ENCODE peak calls at places on chromosome 6, in four cellular contexts. P is right cardiac atrium; F is psoas muscle; G is CD8-positive, alpha-beta T cell. Q is an unnamed sample.

GRCh38 chr6:33057222-33058150 is 16.0 kb downstream of the HLA-DPA1 start:
- DNase-seq in G (no peak), P (no peak), F (no peak), Q (no peak)

GRCh38 chr6:107237992-107238660 is 122.8 kb upstream of the BEND3 start:
- DNase-seq in F (no peak), G (no peak), P (no peak), Q (peak; percentile 83)

GRCh38 chr6:114153448-114153847 is 182.5 kb upstream of the HDAC2 start:
- DNase-seq in F (no peak), P (no peak), G (no peak), Q (no peak)

GRCh38 chr6:15796130-15796766 is 133.4 kb upstream of the DTNBP1 start:
- DNase-seq in F (peak; percentile 14), G (no peak), P (no peak), Q (no peak)

GRCh38 chr6:105136433-105137350 is 43.1 kb downstream of the POPDC3 start:
- DNase-seq in F (peak; percentile 75), G (no peak), P (peak; percentile 86), Q (peak; percentile 55)

GRCh38 chr6:36858407-36858981 is 16.1 kb downstream of the PPIL1 start:
- DNase-seq in G (no peak), P (peak; percentile 69), F (peak; percentile 37), Q (no peak)

GRCh38 chr6:154277578-154278128 is 79.0 kb downstream of the IPCEF1 start:
- DNase-seq in G (no peak), F (no peak), P (no peak), Q (no peak)

GRCh38 chr6:32825966-32826365 is 9.2 kb upstream of the HLA-DOB start:
- DNase-seq in P (peak; percentile 28), F (no peak), G (no peak), Q (peak; percentile 84)

GRCh38 chr6:53741417-53741816 is 53.4 kb upstream of the LRRC1 start:
- DNase-seq in P (peak; percentile 35), F (no peak), G (no peak), Q (no peak)

DNA sequence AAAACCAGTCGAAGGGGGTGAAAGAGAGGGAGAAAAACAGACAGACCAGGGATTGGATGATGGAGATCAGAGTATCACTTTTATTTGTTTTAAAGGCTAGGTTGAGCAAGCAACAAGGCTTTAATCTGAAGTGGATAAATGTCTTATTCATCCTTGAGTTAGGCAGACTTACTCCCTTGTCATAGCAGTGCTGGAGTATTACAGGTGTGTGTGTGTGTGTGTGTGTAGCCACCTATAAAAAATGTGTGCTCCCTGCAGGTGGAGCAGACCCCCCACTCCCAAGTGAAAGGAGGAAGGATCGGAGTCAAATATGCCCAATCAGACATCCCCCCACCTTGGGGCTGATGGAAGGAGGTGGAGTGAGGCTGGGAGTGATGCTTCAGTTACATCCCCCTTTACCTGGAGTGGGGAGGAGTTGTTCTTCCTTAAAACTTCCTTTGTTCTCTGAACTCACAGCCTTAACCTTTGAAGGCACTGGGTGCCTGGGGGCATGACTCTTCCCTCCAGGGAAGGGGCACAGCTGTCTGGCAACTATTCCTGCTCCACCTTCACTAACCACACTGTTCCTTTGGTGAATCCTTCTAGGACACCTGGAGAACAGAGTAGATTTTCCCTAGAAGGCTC is 27.3 kb downstream of the PTK7 start:
- DNase-seq in P (no peak), F (no peak), G (no peak), Q (peak; percentile 52)
- H3K4me3 ChIP-seq in P (no peak overlapping the region), F (no peak overlapping the region), G (no peak overlapping the region), Q (no peak overlapping the region)

GRCh38 chr6:142385352-142385751 is 83.5 kb downstream of the ADGRG6 start:
- DNase-seq in G (no peak), P (no peak), F (no peak), Q (no peak)

GRCh38 chr6:142378138-142378875 is 76.5 kb downstream of the ADGRG6 start:
- DNase-seq in P (no peak), F (no peak), G (no peak), Q (peak; percentile 45)

GRCh38 chr6:142384455-142385332 is 82.9 kb downstream of the ADGRG6 start:
- DNase-seq in P (no peak), G (no peak), F (no peak), Q (no peak)

GRCh38 chr6:142380626-142381025 is 78.8 kb downstream of the ADGRG6 start:
- DNase-seq in P (peak; percentile 73), F (peak; percentile 20), G (no peak), Q (no peak)

DNA sequence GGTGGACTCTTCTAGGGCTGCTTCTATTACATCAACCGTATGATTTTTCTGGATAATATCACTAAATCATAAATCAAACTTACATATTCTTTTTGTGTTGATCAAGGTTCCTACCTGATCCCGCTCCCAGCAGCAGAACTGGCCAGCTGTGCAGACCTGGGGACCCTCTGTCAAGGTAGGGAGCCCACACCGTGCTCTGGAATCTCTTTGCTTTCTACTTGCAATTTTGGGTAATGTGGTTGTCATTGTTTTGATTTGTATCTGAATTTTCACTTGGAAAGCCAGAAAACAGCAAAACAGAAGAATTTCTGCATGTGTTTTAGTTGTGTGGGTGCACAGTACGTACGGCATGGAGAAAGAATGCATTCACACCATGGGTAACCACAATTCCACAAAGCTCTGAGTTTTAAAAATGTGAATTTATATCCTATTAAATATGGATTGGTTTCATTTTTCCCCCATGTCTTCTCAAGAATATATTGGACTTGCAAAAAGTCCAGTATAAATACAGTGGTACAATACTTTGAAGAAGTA is 80.1 kb downstream of the ADGRG6 start:
- DNase-seq in F (no peak), P (no peak), G (no peak), Q (no peak)
- H3K4me1 ChIP-seq in F (no peaks in the 10 kb centered on the region), P (peaks cover 3% of the 10 kb centered on the region), G (no peaks in the 10 kb centered on the region), Q (peaks cover 18% of the 10 kb centered on the region)

GRCh38 chr6:160930547-160931377 is 60.8 kb upstream of the MAP3K4 start:
- DNase-seq in F (peak; percentile 76), G (peak; percentile 38), P (peak; percentile 90), Q (peak; percentile 61)
- H3K4me3 ChIP-seq in F (peak overlapping the region; percentile 54), G (peak overlapping the region; percentile 41), P (peak overlapping the region; percentile 51), Q (peak overlapping the region; percentile 66)

GRCh38 chr6:157432861-157433260 is 51.9 kb downstream of the ZDHHC14 start:
- DNase-seq in G (no peak), P (no peak), F (no peak), Q (no peak)

GRCh38 chr6:157430834-157431233 is 49.8 kb downstream of the ZDHHC14 start:
- DNase-seq in G (no peak), F (no peak), P (no peak), Q (no peak)

GRCh38 chr6:157434349-157435016 is 53.5 kb downstream of the ZDHHC14 start:
- DNase-seq in P (peak; percentile 85), G (no peak), F (peak; percentile 64), Q (no peak)

GRCh38 chr6:157433678-157434081 is 52.7 kb downstream of the ZDHHC14 start:
- DNase-seq in P (no peak), F (no peak), G (no peak), Q (no peak)

DNA sequence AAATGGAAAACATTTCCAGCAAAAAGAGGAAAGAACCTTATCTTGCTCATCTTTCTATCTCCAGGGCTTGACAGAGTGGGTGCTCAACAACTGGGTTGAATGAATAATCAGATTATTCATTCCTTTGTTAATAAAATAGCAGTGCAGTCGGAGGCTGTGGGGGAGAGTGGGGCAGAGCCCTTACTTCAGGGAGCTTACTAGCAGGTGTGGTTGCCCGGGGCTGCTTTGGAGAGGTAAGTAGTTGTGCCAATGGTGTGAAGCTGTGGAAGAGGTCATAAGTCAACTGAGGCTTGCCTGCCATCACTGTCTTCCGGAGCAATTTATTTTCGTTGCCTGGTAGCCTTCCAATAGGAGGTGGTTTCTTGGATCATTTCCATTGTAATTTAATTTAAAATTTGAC is 51.2 kb downstream of the ZDHHC14 start:
- DNase-seq in F (no peak), G (no peak), P (no peak), Q (no peak)
- H3K4me1 ChIP-seq in F (peaks cover 46% of the 10 kb centered on the region), G (no peaks in the 10 kb centered on the region), P (peaks cover 28% of the 10 kb centered on the region), Q (peaks cover 8% of the 10 kb centered on the region)

DNA sequence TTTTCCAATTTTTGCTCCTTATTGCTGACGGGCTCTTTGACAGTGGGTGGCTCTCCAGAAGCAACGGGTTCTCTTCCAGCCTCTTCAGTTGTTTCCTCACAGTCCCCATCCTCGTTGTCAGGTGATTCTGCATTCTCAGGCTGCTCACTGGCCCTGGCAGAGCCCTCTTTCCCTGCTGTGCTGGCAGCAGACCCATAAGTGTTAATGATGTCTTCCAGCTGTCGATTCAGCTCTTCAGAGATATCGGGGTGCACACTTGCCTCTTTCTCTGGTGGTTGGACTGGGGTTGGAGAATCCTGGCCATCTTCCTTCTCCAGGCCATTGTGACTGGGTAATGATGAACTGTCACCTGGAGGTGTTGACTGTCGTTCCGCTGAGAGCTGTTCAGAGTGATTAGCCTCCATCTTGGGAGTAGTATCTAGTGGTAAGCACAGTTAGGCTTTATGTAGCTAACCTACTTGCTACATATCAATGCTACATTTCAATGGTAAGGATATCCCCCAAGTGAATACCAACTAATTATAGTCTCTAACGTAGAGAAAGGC is 3.2 kb downstream of the TXLNB start:
- DNase-seq in P (no peak), G (no peak), F (no peak), Q (no peak)
- H3K4me3 ChIP-seq in P (no peak overlapping the region), G (no peak overlapping the region), F (peak overlapping the region; percentile 68), Q (no peak overlapping the region)

Q was measured in mammary epithelial cell.